ENCODE peak calls at places on chromosomes 12 and 14, in seven cellular contexts. F, W, P, Y, B, V and G are unnamed samples.
A peak's percentile ranks its signal among the peaks of the same experiment; 100 is the strongest.

GRCh38 chr14:22070119-22070982 is 396.7 kb upstream of the OR4E1 start:
- DNase-seq in F (no peak), W (peak; percentile 11), P (no peak), Y (peak; percentile 64), B (peak; percentile 80), V (no peak), G (peak; percentile 9)

GRCh38 chr12:63949902-63950301 is 105.4 kb downstream of the SRGAP1 start:
- DNase-seq in F (no peak), W (peak; percentile 40), P (no peak), Y (no peak), B (no peak), V (no peak), G (no peak)

GRCh38 chr14:62179367-62180018 is 417.3 kb downstream of the SNAPC1 start:
- DNase-seq in F (no peak), W (peak; percentile 66), P (no peak), Y (peak; percentile 47), B (peak; percentile 87), V (peak; percentile 87), G (peak; percentile 64)

GRCh38 chr12:67957383-67957782 is 31.9 kb upstream of the IFNG-AS1 start:
- DNase-seq in F (no peak), W (no peak), P (no peak), Y (no peak), B (no peak), V (no peak), G (no peak)

GRCh38 chr12:95231190-95231589 is 13.6 kb downstream of the VEZT start:
- DNase-seq in F (no peak), W (no peak), P (no peak), Y (no peak), B (peak; percentile 20), V (no peak), G (no peak)

GRCh38 chr12:1234073-1234472 is 243.1 kb downstream of the ERC1 start:
- DNase-seq in F (no peak), W (peak; percentile 4), P (no peak), Y (no peak), B (no peak), V (no peak), G (no peak)

GRCh38 chr12:131900397-131900796 is 6.0 kb downstream of the ULK1 start:
- DNase-seq in F (no peak), W (peak; percentile 56), P (no peak), Y (no peak), B (no peak), V (no peak), G (no peak)

GRCh38 chr14:79549515-79549914 is 661.8 kb downstream of the DIO2 start:
- DNase-seq in F (no peak), W (no peak), P (no peak), Y (no peak), B (no peak), V (no peak), G (peak; percentile 34)

GRCh38 chr12:121697093-121697698 is 15.4 kb upstream of the TMEM120B start:
- DNase-seq in F (no peak), W (no peak), P (no peak), Y (peak; percentile 45), B (peak; percentile 42), V (no peak), G (no peak)

GRCh38 chr12:59719701-59720100 is 123.9 kb downstream of the SLC16A7 start:
- DNase-seq in F (no peak), W (no peak), P (no peak), Y (no peak), B (no peak), V (no peak), G (no peak)

GRCh38 chr12:95396849-95397498 is 77.0 kb upstream of the METAP2 start:
- DNase-seq in F (no peak), W (peak; percentile 91), P (no peak), Y (peak; percentile 18), B (peak; percentile 14), V (no peak), G (no peak)

GRCh38 chr12:84738481-84738972 is 174.1 kb downstream of the SLC6A15 start:
- DNase-seq in F (no peak), W (peak; percentile 88), P (no peak), Y (no peak), B (no peak), V (peak; percentile 23), G (peak; percentile 42)

GRCh38 chr14:53845813-53846693 is 110.6 kb downstream of the BMP4 start:
- DNase-seq in F (no peak), W (no peak), P (no peak), Y (no peak), B (no peak), V (no peak), G (no peak)

GRCh38 chr12:99984271-99985128 is at the start of gene ANKS1B:
- DNase-seq in F (peak; percentile 83), W (peak; percentile 19), P (peak; percentile 75), Y (peak; percentile 48), B (peak; percentile 93), V (no peak), G (peak; percentile 69)

GRCh38 chr12:95859344-95859816 is 628 bp downstream of the SNRPF start:
- DNase-seq in F (no peak), W (peak; percentile 50), P (no peak), Y (no peak), B (peak; percentile 68), V (no peak), G (no peak)

DNA sequence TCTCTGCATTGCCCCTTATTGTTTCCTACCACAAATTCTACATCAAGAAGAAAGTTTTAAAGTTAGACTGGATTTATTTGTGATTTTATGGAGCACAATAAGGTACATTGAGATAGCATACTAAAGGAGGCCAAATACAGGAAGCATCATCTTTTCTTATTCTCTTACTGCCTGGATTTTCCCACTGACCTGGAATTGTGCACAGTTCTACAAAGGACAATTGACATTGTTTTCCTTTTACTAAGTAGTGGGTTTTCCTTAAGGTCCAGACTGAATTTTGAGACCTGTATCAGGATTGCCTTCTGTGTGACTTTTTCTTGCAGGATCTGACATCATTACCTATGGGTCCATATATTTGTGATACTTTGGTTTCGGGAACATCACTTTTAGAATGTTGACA is 18.8 kb upstream of the ZNF140 start:
- DNase-seq in F (no peak), W (no peak), P (no peak), Y (no peak), B (no peak), V (no peak), G (no peak)
- H3K9me3 ChIP-seq in F (peaks cover 96% of the 10 kb centered on the region), W (peaks cover 92% of the 10 kb centered on the region), P (peaks cover 39% of the 10 kb centered on the region), Y (no peaks in the 10 kb centered on the region), B (peaks cover 100% of the 10 kb centered on the region), V (peaks cover 51% of the 10 kb centered on the region), G (peaks cover 63% of the 10 kb centered on the region)

DNA sequence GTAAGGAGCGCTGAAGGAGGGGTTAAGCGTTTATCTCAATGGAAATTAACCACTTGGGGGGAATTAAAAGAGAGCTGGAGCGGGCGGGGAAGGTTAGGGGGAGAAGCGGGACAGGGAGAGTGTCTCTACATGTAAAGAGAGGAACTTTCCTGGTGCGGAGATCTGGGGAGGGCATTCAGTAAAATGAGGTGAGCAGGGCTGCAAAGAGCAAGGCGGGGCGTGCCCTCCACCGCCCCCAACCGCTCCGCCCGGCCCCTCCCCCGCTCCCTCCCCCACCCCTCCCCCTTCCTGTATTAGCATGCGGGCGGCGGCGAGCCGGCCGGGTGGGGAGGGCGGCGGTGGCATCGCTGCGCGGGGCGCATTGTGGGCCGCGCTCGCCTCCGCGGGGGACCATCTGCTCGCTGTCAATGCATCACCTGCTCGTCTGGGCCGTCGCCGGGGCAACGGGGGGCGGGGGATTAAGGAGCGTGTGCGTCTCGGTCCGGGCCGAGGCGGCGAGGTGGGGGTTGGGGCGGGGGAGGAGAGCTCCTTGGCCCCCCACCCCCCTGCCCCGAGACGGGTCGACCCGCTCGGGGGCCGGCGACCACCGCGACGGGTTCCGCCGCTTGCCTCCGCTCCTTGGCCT is 498 bp downstream of the C12orf42 start:
- DNase-seq in F (peak; percentile 69), W (peak; percentile 45), P (peak; percentile 52), Y (peak; percentile 43), B (peak; percentile 94), V (no peak), G (peak; percentile 21)
- H3K4me3 ChIP-seq in F (peak overlapping the region; percentile 33), W (peak overlapping the region; percentile 51), P (peak overlapping the region; percentile 40), Y (peak overlapping the region; percentile 64), B (peak overlapping the region; percentile 72), V (no peak overlapping the region), G (peak overlapping the region; percentile 32)

GRCh38 chr14:105883066-105884005 is 357.0 kb downstream of the TMEM121 start:
- DNase-seq in F (peak; percentile 53), W (no peak), P (peak; percentile 34), Y (no peak), B (peak; percentile 10), V (no peak), G (no peak)
- H3K9me3 ChIP-seq in F (no peaks in the 10 kb centered on the region), W (peaks cover 17% of the 10 kb centered on the region), P (no peaks in the 10 kb centered on the region), Y (no peaks in the 10 kb centered on the region), B (no peaks in the 10 kb centered on the region), V (peaks cover 81% of the 10 kb centered on the region), G (no peaks in the 10 kb centered on the region)

DNA sequence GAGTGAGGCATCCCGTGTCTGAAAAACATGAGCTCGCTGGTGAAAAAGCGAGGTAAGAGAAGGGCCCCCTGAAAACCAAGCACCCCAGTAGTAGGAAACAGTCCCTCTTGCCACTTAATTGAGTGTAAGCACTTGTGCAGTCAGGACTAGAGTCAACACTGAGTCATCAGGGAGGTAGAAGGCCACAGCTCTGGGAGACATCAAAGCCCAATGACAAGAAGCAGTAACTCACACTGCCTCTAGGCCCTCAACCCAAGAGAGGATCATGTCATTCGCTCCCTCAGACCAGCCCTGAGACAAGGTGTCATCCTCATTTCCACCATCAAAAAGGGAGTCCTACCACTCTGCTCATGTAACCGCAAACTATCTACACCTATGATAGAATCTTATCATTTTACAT is 17.8 kb downstream of the POMT2 start:
- DNase-seq in F (no peak), W (peak; percentile 80), P (no peak), Y (no peak), B (no peak), V (no peak), G (no peak)
- H3K4me3 ChIP-seq in F (no peak overlapping the region), W (no peak overlapping the region), P (no peak overlapping the region), Y (no peak overlapping the region), B (no peak overlapping the region), V (no peak overlapping the region), G (no peak overlapping the region)